ENCODE peak calls at places on chromosomes 6 and 20, in eight cellular contexts. J is ureter; Z is GM18507; M is stimulated activated CD4-positive, alpha-beta T cell treated with anti-CD3 and anti-CD28 coated beads, Interleukin-2, amount 100 ng/mL, for 48 hours; K is hepatocyte; F is GM23338; Y is mammary epithelial cell; U is lower lobe of right lung. I is an unnamed sample.

GRCh38 chr6:27495386-27496135 is 22.7 kb upstream of the ZNF184 start:
- DNase-seq in M (peak; percentile 79), F (peak; percentile 91), J (no peak), K (peak; percentile 85), Y (peak; percentile 93), U (no peak), Z (no peak), I (no peak)

GRCh38 chr6:170143401-170144150 is 147.3 kb downstream of the DLL1 start:
- DNase-seq in J (peak; percentile 34), U (no peak), M (no peak), K (no peak), F (no peak), Y (no peak), Z (no peak), I (peak; percentile 49)

GRCh38 chr20:36322131-36322530 is 16.0 kb downstream of the DLGAP4 start:
- DNase-seq in K (no peak), J (no peak), Z (no peak), F (no peak), M (no peak), U (no peak), Y (no peak), I (no peak)

GRCh38 chr6:9233226-9233625 is 797.9 kb upstream of the SLC35B3 start:
- DNase-seq in Y (no peak), U (no peak), Z (no peak), J (no peak), M (no peak), F (no peak), K (peak; percentile 12), I (no peak)

GRCh38 chr20:36821964-36822437 is 48.4 kb upstream of the DSN1 start:
- DNase-seq in U (no peak), F (peak; percentile 16), Y (peak; percentile 61), M (no peak), Z (no peak), K (no peak), J (no peak), I (no peak)

GRCh38 chr20:12113468-12114371 is 196.0 kb downstream of the BTBD3 start:
- DNase-seq in M (no peak), Z (no peak), J (no peak), K (no peak), Y (peak; percentile 53), F (no peak), U (no peak), I (no peak)

GRCh38 chr20:53304146-53304545 is 289.5 kb downstream of the ZNF217 start:
- DNase-seq in U (no peak), F (no peak), J (no peak), M (no peak), Y (no peak), K (no peak), Z (no peak), I (no peak)

GRCh38 chr6:83707829-83708545 is 914 bp downstream of the SNAP91 start:
- DNase-seq in F (peak; percentile 65), M (no peak), Y (no peak), K (peak; percentile 8), Z (no peak), J (no peak), U (no peak), I (no peak)

GRCh38 chr6:33748851-33749250 is 2.1 kb upstream of the IP6K3 start:
- DNase-seq in J (no peak), Y (no peak), M (no peak), F (no peak), U (no peak), K (no peak), Z (no peak), I (no peak)

GRCh38 chr6:9233686-9234085 is 798.3 kb upstream of the SLC35B3 start:
- DNase-seq in M (no peak), K (no peak), J (no peak), Z (no peak), U (no peak), Y (no peak), F (no peak), I (no peak)

GRCh38 chr20:37796121-37796520 is 102.3 kb downstream of the CTNNBL1 start:
- DNase-seq in K (peak; percentile 14), J (no peak), Y (no peak), M (no peak), Z (no peak), F (no peak), U (no peak), I (no peak)

GRCh38 chr6:68071740-68072139 is 563.3 kb upstream of the ADGRB3 start:
- DNase-seq in J (no peak), K (no peak), Z (no peak), M (no peak), U (no peak), Y (no peak), F (no peak), I (no peak)

GRCh38 chr6:169070506-169071176 is 183.0 kb downstream of the THBS2 start:
- DNase-seq in K (peak; percentile 80), J (peak; percentile 72), F (no peak), U (no peak), Z (no peak), Y (peak; percentile 98), M (no peak), I (peak; percentile 81)

GRCh38 chr20:56933331-56933698 is 304.2 kb downstream of the TFAP2C start:
- DNase-seq in U (no peak), J (no peak), M (no peak), K (no peak), Z (no peak), F (no peak), Y (peak; percentile 16), I (no peak)

GRCh38 chr20:50250748-50251382 is 60.2 kb downstream of the CEBPB start:
- DNase-seq in J (no peak), Z (no peak), Y (no peak), F (no peak), M (no peak), U (no peak), K (no peak), I (no peak)

GRCh38 chr6:15421945-15422733 is 176.3 kb downstream of the JARID2 start:
- DNase-seq in Z (no peak), M (no peak), F (no peak), Y (no peak), J (no peak), K (no peak), U (no peak), I (no peak)

GRCh38 chr20:32018269-32019155 is 8.3 kb downstream of the CCM2L start:
- DNase-seq in Y (peak; percentile 19), K (peak; percentile 90), Z (no peak), F (peak; percentile 95), U (peak; percentile 74), J (peak; percentile 54), M (peak; percentile 44), I (no peak)

GRCh38 chr6:24549674-24550418 is 55.1 kb downstream of the ALDH5A1 start:
- DNase-seq in J (no peak), Z (no peak), U (no peak), M (no peak), Y (no peak), K (no peak), F (no peak), I (no peak)

GRCh38 chr6:69233195-69233524 is 563.6 kb downstream of the LMBRD1 start:
- DNase-seq in K (no peak), J (no peak), Y (no peak), U (no peak), F (peak; percentile 53), M (no peak), Z (no peak), I (no peak)

GRCh38 chr6:105836379-105836778 is 249.8 kb upstream of the PRDM1 start:
- DNase-seq in Z (no peak), J (no peak), U (no peak), K (no peak), Y (no peak), F (no peak), M (no peak), I (no peak)

GRCh38 chr6:30981942-30982772 is 1.4 kb upstream of the MUC21 start:
- DNase-seq in M (no peak), J (peak; percentile 58), U (no peak), K (peak; percentile 53), Y (peak; percentile 82), Z (no peak), F (peak; percentile 88), I (no peak)

GRCh38 chr20:12882832-12883506 is 125.8 kb upstream of the SPTLC3 start:
- DNase-seq in U (no peak), M (no peak), K (peak; percentile 28), Z (no peak), F (no peak), J (no peak), Y (peak; percentile 51), I (no peak)

GRCh38 chr6:36616888-36617521 is 22.8 kb downstream of the SRSF3 start:
- DNase-seq in Y (peak; percentile 100), J (peak; percentile 77), Z (no peak), F (no peak), K (no peak), M (no peak), U (peak; percentile 71), I (peak; percentile 73)

GRCh38 chr6:105474234-105474633 is 71.4 kb upstream of the PREP start:
- DNase-seq in U (no peak), F (peak; percentile 65), Z (no peak), J (no peak), M (no peak), K (no peak), Y (no peak), I (no peak)

GRCh38 chr6:71394001-71394432 is 105.4 kb downstream of the OGFRL1 start:
- DNase-seq in U (no peak), Z (no peak), J (no peak), F (no peak), M (no peak), Y (peak; percentile 72), K (no peak), I (no peak)

GRCh38 chr6:27879795-27880194 is 32.4 kb downstream of the OR2B2 start:
- DNase-seq in F (no peak), K (no peak), J (no peak), Y (no peak), M (no peak), U (no peak), Z (no peak), I (no peak)

GRCh38 chr6:3829285-3829684 is 19.9 kb upstream of the FAM50B start:
- DNase-seq in K (no peak), Y (no peak), F (no peak), J (no peak), U (no peak), Z (no peak), M (no peak), I (no peak)

I was measured in cardiac septum.